ENCODE peak calls at places on chromosomes 12 and 14, in five cellular contexts. J is neuronal stem cell, O is IMR-90, N is H9, E is mesendoderm. R is an unnamed sample.

GRCh38 chr12:96195845-96196451 is 1.8 kb downstream of the ELK3 start:
- DNase-seq in O (peak), J (no peak), N (peak), E (peak), R (no peak)

GRCh38 chr12:43147893-43148292 is 404.1 kb downstream of the ADAMTS20 start:
- DNase-seq in E (no peak), J (no peak), O (peak), N (no peak), R (no peak)

GRCh38 chr12:127355061-127355820 is 911.7 kb upstream of the TMEM132C start:
- DNase-seq in N (peak), J (no peak), E (peak), O (no peak), R (peak)

GRCh38 chr12:4809449-4810218 is 89.4 kb downstream of the GALNT8 start:
- DNase-seq in E (peak), J (peak), O (no peak), N (peak), R (peak)

GRCh38 chr12:109247831-109248654 is 61.0 kb downstream of the FOXN4 start:
- DNase-seq in O (no peak), E (no peak), J (no peak), N (no peak), R (no peak)

GRCh38 chr14:85599939-85600338 is 70.0 kb downstream of the FLRT2 start:
- DNase-seq in E (no peak), O (peak), N (no peak), J (no peak), R (no peak)

GRCh38 chr12:49413010-49413409 is 45.7 kb downstream of the SPATS2 start:
- DNase-seq in E (no peak), O (peak), J (no peak), N (no peak), R (peak)

GRCh38 chr12:84741727-84742126 is 170.9 kb downstream of the SLC6A15 start:
- DNase-seq in J (no peak), O (no peak), N (no peak), E (no peak), R (no peak)

GRCh38 chr12:27914956-27915355 is 57.6 kb downstream of the PTHLH start:
- DNase-seq in O (no peak), E (no peak), J (no peak), N (no peak), R (no peak)

GRCh38 chr14:99534333-99534732 is 53.1 kb downstream of the CCNK start:
- DNase-seq in N (no peak), E (no peak), O (no peak), J (peak), R (no peak)

GRCh38 chr12:68871899-68872298 is 61.1 kb downstream of the CPM start:
- DNase-seq in N (no peak), J (no peak), O (peak), E (peak), R (peak)

GRCh38 chr12:55727643-55728184 is 1.1 kb downstream of the CD63 start:
- DNase-seq in N (no peak), J (no peak), E (no peak), O (peak), R (peak)

GRCh38 chr14:99971929-99972747 is 93.1 kb upstream of the EVL start:
- DNase-seq in N (no peak), O (peak), E (no peak), J (peak), R (no peak)

GRCh38 chr12:3727877-3728632 is 24.9 kb downstream of the CRACR2A start:
- DNase-seq in E (peak), J (no peak), N (no peak), O (peak), R (no peak)

GRCh38 chr12:89948266-89949175 is 239.9 kb upstream of the ATP2B1 start:
- DNase-seq in N (no peak), O (no peak), E (no peak), J (no peak), R (no peak)

GRCh38 chr14:106436310-106436905 is 910.0 kb downstream of the TMEM121 start:
- DNase-seq in E (peak), O (no peak), N (no peak), J (no peak), R (peak)

GRCh38 chr12:5694759-5695409 is 250.2 kb downstream of the ANO2 start:
- DNase-seq in J (no peak), O (peak), N (peak), E (no peak), R (peak)

GRCh38 chr12:1575287-1575798 is 19.0 kb downstream of the FBXL14 start:
- DNase-seq in E (peak), N (no peak), O (no peak), J (no peak), R (no peak)

GRCh38 chr12:129844662-129845061 is 59.2 kb downstream of the TMEM132D start:
- DNase-seq in E (no peak), J (no peak), N (no peak), O (no peak), R (no peak)

GRCh38 chr14:101509730-101510371 is 51.4 kb upstream of the DIO3 start:
- DNase-seq in E (no peak), O (no peak), N (no peak), J (no peak), R (no peak)

GRCh38 chr12:111393700-111394275 is 11.9 kb upstream of the SH2B3 start:
- DNase-seq in E (no peak), J (no peak), O (peak), N (no peak), R (peak)

GRCh38 chr12:119695034-119695433 is 27.1 kb downstream of the PRKAB1 start:
- DNase-seq in O (no peak), E (peak), J (no peak), N (peak), R (no peak)

GRCh38 chr12:26891704-26892103 is 46.1 kb downstream of the INTS13 start:
- DNase-seq in N (no peak), O (no peak), J (no peak), E (no peak), R (no peak)

GRCh38 chr12:119262388-119262787 is 72.1 kb upstream of the CCDC60 start:
- DNase-seq in N (no peak), J (no peak), E (no peak), O (no peak), R (no peak)

GRCh38 chr14:61041704-61042103 is 60.7 kb downstream of the SLC38A6 start:
- DNase-seq in O (no peak), N (no peak), J (no peak), E (no peak), R (no peak)

GRCh38 chr14:105495990-105496830 is 5.2 kb downstream of the TEDC1 start:
- DNase-seq in E (no peak), J (no peak), O (no peak), N (peak), R (no peak)

GRCh38 chr14:21791749-21792148 is 118.1 kb upstream of the OR4E1 start:
- DNase-seq in O (no peak), J (no peak), N (no peak), E (no peak), R (no peak)

GRCh38 chr12:109053382-109054123 is 1.2 kb downstream of the USP30 start:
- DNase-seq in J (no peak), O (no peak), N (no peak), E (no peak), R (peak)

GRCh38 chr12:52696588-52696987 is 6.7 kb downstream of the KRT77 start:
- DNase-seq in O (no peak), J (no peak), N (no peak), E (no peak), R (no peak)

GRCh38 chr14:102255401-102256190 is 49.4 kb downstream of the MOK start:
- DNase-seq in J (no peak), O (peak), E (no peak), N (no peak), R (no peak)

GRCh38 chr12:15855646-15856045 is 26.5 kb upstream of the STRAP start:
- DNase-seq in N (no peak), J (no peak), O (peak), E (no peak), R (peak)

GRCh38 chr12:81077329-81077685 is 572 bp upstream of the ACSS3 start:
- DNase-seq in J (peak), E (peak), O (no peak), N (peak), R (no peak)

GRCh38 chr14:51157012-51157411 is 62.1 kb upstream of the TRIM9 start:
- DNase-seq in O (peak), J (no peak), E (peak), N (no peak), R (peak)

GRCh38 chr12:121296618-121297476 is at the start of gene CAMKK2:
- DNase-seq in O (peak), J (peak), E (peak), N (peak), R (peak)
- H2BK120ac ChIP-seq in O (no peak), J (no peak), E (peak), N (no peak), R (peak)

DNA sequence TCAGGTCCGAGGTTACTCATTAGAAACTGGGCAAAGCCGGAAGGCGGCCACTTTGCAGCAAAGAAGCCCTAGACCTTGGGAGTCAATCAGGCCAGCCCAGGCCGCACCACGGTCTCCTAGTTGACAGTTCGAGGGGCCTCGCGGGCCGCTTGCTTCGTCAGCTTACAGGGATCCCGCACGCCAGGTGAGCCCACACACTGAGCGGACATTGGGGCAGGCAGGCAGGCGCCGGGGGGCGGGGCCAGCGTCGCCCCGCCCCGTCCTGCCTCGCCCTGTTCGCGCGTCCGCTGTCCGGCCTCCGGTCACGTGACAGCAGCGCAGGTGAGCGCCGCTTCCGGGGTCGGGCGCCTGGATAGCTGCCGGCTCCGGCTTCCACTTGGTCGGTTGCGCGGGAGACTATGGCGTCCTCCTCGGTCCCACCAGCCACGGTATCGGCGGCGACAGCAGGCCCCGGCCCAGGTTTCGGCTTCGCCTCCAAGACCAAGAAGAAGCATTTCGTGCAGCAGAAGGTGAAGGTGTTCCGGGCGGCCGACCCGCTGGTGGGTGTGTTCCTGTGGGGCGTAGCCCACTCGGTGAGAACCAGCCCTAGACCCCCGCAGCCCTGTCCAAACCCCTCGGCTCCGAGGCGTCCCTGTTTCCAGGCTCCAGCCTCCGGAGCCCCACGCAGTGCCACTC is at the start of gene PIP4K2C:
- DNase-seq in O (peak), J (peak), N (peak), E (peak), R (peak)
- H2BK120ac ChIP-seq in O (peak), J (no peak), N (no peak), E (no peak), R (peak)

GRCh38 chr12:9668141-9669018 is 1.1 kb upstream of the CLEC2D start:
- DNase-seq in J (no peak), N (no peak), E (no peak), O (peak), R (no peak)

GRCh38 chr12:9669019-9669326 is 540 bp upstream of the CLEC2D start:
- DNase-seq in O (no peak), E (no peak), N (no peak), J (no peak), R (no peak)

GRCh38 chr12:9669534-9669933 is at the start of gene CLEC2D:
- DNase-seq in J (no peak), E (no peak), O (no peak), N (no peak), R (no peak)

GRCh38 chr12:9674226-9674590 is 4.7 kb downstream of the CLEC2D start:
- DNase-seq in J (no peak), N (no peak), O (no peak), E (no peak), R (no peak)

GRCh38 chr12:9673404-9674225 is 4.1 kb downstream of the CLEC2D start:
- DNase-seq in O (peak), J (no peak), N (peak), E (peak), R (peak)
- H2BK120ac ChIP-seq in O (peak), J (no peak), N (no peak), E (no peak), R (peak)

DNA sequence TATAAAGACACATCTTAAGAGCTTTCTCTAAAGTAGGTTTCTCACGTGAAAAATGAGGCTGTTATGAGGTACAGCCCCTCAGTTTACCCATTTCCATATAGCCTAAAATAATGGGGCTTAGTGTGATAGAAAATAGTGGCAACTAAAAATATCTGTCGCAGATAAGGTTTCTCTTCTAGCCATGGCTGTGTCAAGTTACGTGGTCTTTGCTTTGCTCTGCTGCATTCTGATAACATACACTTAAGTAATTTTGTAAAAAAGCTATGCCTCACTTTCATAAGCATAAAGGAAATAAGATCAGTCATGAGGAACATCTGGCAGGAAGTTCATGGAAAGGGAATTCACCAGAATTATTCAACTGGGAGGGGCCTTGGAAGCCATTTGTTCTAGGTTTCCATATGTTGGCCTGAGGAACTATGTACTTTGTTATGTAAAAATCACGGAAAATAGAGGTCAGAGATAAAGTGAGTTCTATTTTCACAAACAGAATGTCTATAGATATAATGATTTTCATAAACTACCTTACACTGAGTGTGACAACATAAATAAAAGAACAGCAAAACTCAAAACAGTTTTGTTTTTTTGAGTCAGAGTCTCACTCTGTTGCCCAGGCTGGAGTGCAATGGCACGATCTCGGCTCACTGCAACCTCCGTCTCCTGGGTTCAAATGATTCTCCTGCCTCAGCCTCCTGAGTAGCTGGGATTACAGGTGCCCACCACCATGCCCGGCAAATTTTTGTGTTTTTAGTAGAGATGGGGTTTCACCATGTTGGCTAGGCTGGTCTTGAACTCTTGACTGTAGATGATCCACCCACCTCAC is 195.6 kb upstream of the KRR1 start:
- DNase-seq in O (peak), E (no peak), J (no peak), N (no peak), R (no peak)
- H2BK120ac ChIP-seq in O (peak), E (no peak), J (no peak), N (no peak), R (peak)

GRCh38 chr14:95523818-95524448 is 7.5 kb upstream of the SYNE3 start:
- DNase-seq in E (no peak), N (no peak), J (no peak), O (peak), R (peak)
- H2BK120ac ChIP-seq in E (no peak), N (no peak), J (no peak), O (peak), R (peak)

DNA sequence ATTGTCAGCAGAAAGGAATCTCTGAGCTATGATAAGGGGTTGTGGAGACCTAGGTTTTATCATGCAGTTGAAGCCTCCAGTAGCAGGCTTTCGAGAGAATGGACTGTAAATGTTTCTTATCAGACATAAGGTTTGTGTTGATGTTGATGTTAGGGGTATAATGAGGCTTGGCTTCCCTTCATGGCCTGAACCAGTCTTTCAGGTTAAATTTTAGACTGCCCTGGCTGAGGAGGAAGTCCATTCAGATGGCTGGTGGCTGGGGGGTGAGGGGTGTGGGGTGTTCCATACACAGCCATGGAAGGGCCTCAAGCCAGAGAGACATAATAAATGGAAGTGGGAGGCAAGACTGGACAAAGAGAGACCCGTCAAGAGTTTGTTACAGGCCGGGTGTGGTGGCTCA is 65.1 kb downstream of the IRF2BPL start:
- DNase-seq in O (no peak), N (no peak), J (no peak), E (no peak), R (no peak)
- H2BK120ac ChIP-seq in O (no peak), N (no peak), J (no peak), E (no peak), R (no peak)

GRCh38 chr14:73149753-73150152 is 13.4 kb downstream of the PSEN1 start:
- DNase-seq in N (no peak), J (no peak), E (no peak), O (peak), R (no peak)

DNA sequence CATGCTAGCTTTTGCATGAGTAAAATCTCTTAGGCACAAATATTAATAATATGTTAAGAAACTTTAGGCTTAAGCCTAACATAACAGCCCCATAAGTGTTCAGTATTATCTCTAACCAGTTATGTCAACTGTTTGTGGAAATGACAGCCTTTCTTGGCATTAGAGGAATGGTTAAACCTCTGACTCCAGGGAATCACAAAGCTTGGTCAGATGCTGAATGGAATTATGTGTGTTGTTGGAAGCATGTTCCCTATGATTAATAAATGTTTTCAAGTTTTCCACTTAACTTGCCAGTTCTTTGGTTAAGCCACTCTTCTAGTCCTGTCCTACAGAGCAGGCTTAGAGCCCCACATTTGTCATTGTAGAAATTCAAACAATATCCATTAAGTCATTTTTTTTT is 17.0 kb downstream of the PSEN1 start:
- DNase-seq in O (peak), J (no peak), N (no peak), E (no peak), R (no peak)
- H2BK120ac ChIP-seq in O (no peak), J (no peak), N (no peak), E (no peak), R (no peak)

GRCh38 chr14:94478420-94478819 is 2.4 kb upstream of the SERPINA9 start:
- DNase-seq in N (no peak), O (no peak), E (no peak), J (no peak), R (no peak)

GRCh38 chr14:94483071-94483451 is 7.1 kb upstream of the SERPINA9 start:
- DNase-seq in O (no peak), J (no peak), N (no peak), E (no peak), R (no peak)

GRCh38 chr14:94481468-94482131 is 5.6 kb upstream of the SERPINA9 start:
- DNase-seq in E (no peak), O (peak), J (no peak), N (no peak), R (peak)

GRCh38 chr14:94483729-94484275 is 7.8 kb upstream of the SERPINA9 start:
- DNase-seq in J (no peak), N (no peak), O (peak), E (no peak), R (peak)

DNA sequence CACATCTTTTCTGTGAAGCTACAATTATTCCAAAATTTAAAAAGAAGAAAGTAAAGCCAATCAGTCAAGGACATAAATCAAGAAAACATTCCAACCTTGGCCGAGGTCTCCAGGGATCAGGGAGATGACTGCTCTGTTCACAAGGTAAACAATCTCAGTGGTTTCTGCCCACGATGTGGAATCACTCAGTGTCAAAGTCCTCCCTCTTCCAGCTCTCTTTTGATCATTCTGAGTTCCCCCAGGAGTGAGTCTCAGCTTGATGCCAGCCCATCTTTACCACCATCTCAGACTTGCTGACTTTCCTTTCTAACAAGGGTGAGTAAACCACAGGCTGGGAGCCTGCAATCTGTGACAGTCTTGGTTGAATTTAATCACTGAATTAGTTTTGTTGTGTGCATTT is 4.8 kb upstream of the SERPINA9 start:
- DNase-seq in N (no peak), O (no peak), J (no peak), E (no peak), R (no peak)
- H2BK120ac ChIP-seq in N (no peak), O (no peak), J (no peak), E (no peak), R (no peak)

GRCh38 chr14:73368621-73369020 is 89.7 kb downstream of the NUMB start:
- DNase-seq in O (peak), J (no peak), E (no peak), N (no peak), R (no peak)
- H2BK120ac ChIP-seq in O (no peak), J (no peak), E (no peak), N (no peak), R (no peak)

R was measured in trophoblast cell.